ENCODE peak calls at places on chromosomes 3 and 15, in ten cellular contexts. One of them, this sample, is unnamed.

GRCh38 chr3:196399485-196399945 is 32.7 kb downstream of the UBXN7 start:
- DNase-seq in psoas muscle: no peak
- DNase-seq in mammary epithelial cell: peak
- DNase-seq in uterus: no peak
- DNase-seq in AG04449: no peak
- DNase-seq in astrocyte of the spinal cord: peak
- DNase-seq in neural progenitor cell: no peak
- DNase-seq in IMR-90: peak
- DNase-seq in GM23338: no peak
- DNase-seq in adipocyte: peak
- DNase-seq in this sample: peak

GRCh38 chr3:138097192-138097829 is 18.1 kb downstream of the DZIP1L start:
- DNase-seq in IMR-90: no peak
- DNase-seq in psoas muscle: no peak
- DNase-seq in neural progenitor cell: peak
- DNase-seq in GM23338: peak
- DNase-seq in mammary epithelial cell: no peak
- DNase-seq in AG04449: no peak
- DNase-seq in uterus: no peak
- DNase-seq in astrocyte of the spinal cord: no peak
- DNase-seq in adipocyte: no peak
- DNase-seq in this sample: no peak

GRCh38 chr15:41666353-41666920 is 6.2 kb downstream of the MGA start:
- DNase-seq in adipocyte: peak
- DNase-seq in uterus: no peak
- DNase-seq in psoas muscle: no peak
- DNase-seq in neural progenitor cell: no peak
- DNase-seq in AG04449: no peak
- DNase-seq in IMR-90: peak
- DNase-seq in GM23338: no peak
- DNase-seq in astrocyte of the spinal cord: peak
- DNase-seq in mammary epithelial cell: peak
- DNase-seq in this sample: no peak

GRCh38 chr15:48766196-48766595 is 44.7 kb downstream of the CEP152 start:
- DNase-seq in AG04449: no peak
- DNase-seq in psoas muscle: no peak
- DNase-seq in adipocyte: no peak
- DNase-seq in IMR-90: peak
- DNase-seq in GM23338: no peak
- DNase-seq in uterus: no peak
- DNase-seq in astrocyte of the spinal cord: peak
- DNase-seq in mammary epithelial cell: no peak
- DNase-seq in neural progenitor cell: no peak
- DNase-seq in this sample: peak

GRCh38 chr3:23495507-23495906 is 292.4 kb downstream of the UBE2E2 start:
- DNase-seq in IMR-90: peak
- DNase-seq in neural progenitor cell: no peak
- DNase-seq in astrocyte of the spinal cord: peak
- DNase-seq in psoas muscle: no peak
- DNase-seq in AG04449: no peak
- DNase-seq in GM23338: no peak
- DNase-seq in uterus: no peak
- DNase-seq in mammary epithelial cell: peak
- DNase-seq in adipocyte: no peak
- DNase-seq in this sample: no peak

GRCh38 chr3:127412578-127413317 is 124.9 kb upstream of the PRR20G start:
- DNase-seq in uterus: no peak
- DNase-seq in astrocyte of the spinal cord: no peak
- DNase-seq in GM23338: no peak
- DNase-seq in AG04449: no peak
- DNase-seq in IMR-90: no peak
- DNase-seq in neural progenitor cell: no peak
- DNase-seq in mammary epithelial cell: no peak
- DNase-seq in adipocyte: no peak
- DNase-seq in psoas muscle: no peak
- DNase-seq in this sample: no peak

GRCh38 chr3:14524311-14524711 is 15.8 kb downstream of the GRIP2 start:
- DNase-seq in astrocyte of the spinal cord: no peak
- DNase-seq in psoas muscle: peak
- DNase-seq in GM23338: no peak
- DNase-seq in adipocyte: no peak
- DNase-seq in neural progenitor cell: no peak
- DNase-seq in IMR-90: no peak
- DNase-seq in mammary epithelial cell: no peak
- DNase-seq in AG04449: no peak
- DNase-seq in uterus: no peak
- DNase-seq in this sample: no peak

GRCh38 chr15:74218172-74218885 is 15.7 kb upstream of the STRA6 start:
- DNase-seq in psoas muscle: no peak
- DNase-seq in astrocyte of the spinal cord: no peak
- DNase-seq in adipocyte: no peak
- DNase-seq in IMR-90: no peak
- DNase-seq in neural progenitor cell: no peak
- DNase-seq in AG04449: no peak
- DNase-seq in mammary epithelial cell: no peak
- DNase-seq in GM23338: no peak
- DNase-seq in uterus: no peak
- DNase-seq in this sample: no peak

GRCh38 chr15:67803996-67804843 is 21.1 kb upstream of the SKOR1 start:
- DNase-seq in adipocyte: no peak
- DNase-seq in IMR-90: no peak
- DNase-seq in neural progenitor cell: peak
- DNase-seq in psoas muscle: no peak
- DNase-seq in uterus: no peak
- DNase-seq in GM23338: peak
- DNase-seq in AG04449: no peak
- DNase-seq in astrocyte of the spinal cord: no peak
- DNase-seq in mammary epithelial cell: no peak
- DNase-seq in this sample: no peak

GRCh38 chr3:142270407-142270806 is 45.0 kb upstream of the GK5 start:
- DNase-seq in AG04449: no peak
- DNase-seq in psoas muscle: no peak
- DNase-seq in neural progenitor cell: no peak
- DNase-seq in GM23338: peak
- DNase-seq in mammary epithelial cell: no peak
- DNase-seq in IMR-90: no peak
- DNase-seq in adipocyte: no peak
- DNase-seq in astrocyte of the spinal cord: no peak
- DNase-seq in uterus: no peak
- DNase-seq in this sample: no peak

GRCh38 chr3:157135671-157136396 is 24.1 kb downstream of the CCNL1 start:
- DNase-seq in astrocyte of the spinal cord: peak
- DNase-seq in psoas muscle: no peak
- DNase-seq in adipocyte: no peak
- DNase-seq in uterus: peak
- DNase-seq in IMR-90: peak
- DNase-seq in AG04449: no peak
- DNase-seq in mammary epithelial cell: no peak
- DNase-seq in neural progenitor cell: no peak
- DNase-seq in GM23338: no peak
- DNase-seq in this sample: peak

GRCh38 chr15:78216276-78217229 is 17.8 kb downstream of the ACSBG1 start:
- DNase-seq in GM23338: no peak
- DNase-seq in psoas muscle: peak
- DNase-seq in mammary epithelial cell: peak
- DNase-seq in IMR-90: no peak
- DNase-seq in AG04449: no peak
- DNase-seq in neural progenitor cell: no peak
- DNase-seq in adipocyte: peak
- DNase-seq in uterus: no peak
- DNase-seq in astrocyte of the spinal cord: no peak
- DNase-seq in this sample: no peak

GRCh38 chr15:101264911-101265641 is 12.2 kb downstream of the SELENOS start:
- DNase-seq in AG04449: no peak
- DNase-seq in adipocyte: no peak
- DNase-seq in neural progenitor cell: no peak
- DNase-seq in psoas muscle: no peak
- DNase-seq in uterus: no peak
- DNase-seq in mammary epithelial cell: no peak
- DNase-seq in GM23338: no peak
- DNase-seq in astrocyte of the spinal cord: no peak
- DNase-seq in IMR-90: no peak
- DNase-seq in this sample: no peak

GRCh38 chr15:101266034-101266433 is 11.3 kb downstream of the SELENOS start:
- DNase-seq in mammary epithelial cell: no peak
- DNase-seq in IMR-90: peak
- DNase-seq in psoas muscle: peak
- DNase-seq in GM23338: no peak
- DNase-seq in uterus: no peak
- DNase-seq in astrocyte of the spinal cord: peak
- DNase-seq in AG04449: no peak
- DNase-seq in neural progenitor cell: no peak
- DNase-seq in adipocyte: no peak
- DNase-seq in this sample: no peak

GRCh38 chr15:101267320-101268104 is 9.8 kb downstream of the SELENOS start:
- DNase-seq in GM23338: peak
- DNase-seq in astrocyte of the spinal cord: peak
- DNase-seq in psoas muscle: peak
- DNase-seq in uterus: peak
- DNase-seq in adipocyte: no peak
- DNase-seq in neural progenitor cell: no peak
- DNase-seq in IMR-90: peak
- DNase-seq in mammary epithelial cell: peak
- DNase-seq in AG04449: peak
- DNase-seq in this sample: peak

GRCh38 chr15:101264011-101264410 is 12.2 kb upstream of the CHSY1 start:
- DNase-seq in uterus: no peak
- DNase-seq in mammary epithelial cell: no peak
- DNase-seq in IMR-90: peak
- DNase-seq in AG04449: no peak
- DNase-seq in neural progenitor cell: no peak
- DNase-seq in adipocyte: no peak
- DNase-seq in psoas muscle: no peak
- DNase-seq in astrocyte of the spinal cord: no peak
- DNase-seq in GM23338: no peak
- DNase-seq in this sample: no peak

DNA sequence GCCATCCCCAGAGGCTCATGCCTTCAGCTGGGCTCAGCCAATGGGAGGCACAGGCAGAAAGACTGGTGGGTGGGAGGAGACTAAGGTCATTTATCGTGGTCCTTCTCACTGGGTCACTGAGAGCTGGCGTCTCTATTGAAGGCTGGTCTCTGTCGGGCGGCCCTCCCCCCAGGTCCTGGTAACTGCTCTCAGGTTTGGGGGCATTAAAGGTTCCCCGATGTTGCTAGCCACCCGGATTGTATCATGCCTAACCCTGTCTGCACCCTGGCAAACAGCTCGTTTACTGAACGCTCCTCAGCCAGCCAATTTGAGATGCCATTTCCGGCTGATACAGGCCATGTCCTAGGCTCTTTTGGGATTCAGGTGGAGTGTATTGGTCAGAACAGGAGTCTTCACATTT is 10.5 kb downstream of the SELENOS start:
- DNase-seq in uterus: no peak
- DNase-seq in IMR-90: no peak
- DNase-seq in AG04449: no peak
- DNase-seq in adipocyte: no peak
- DNase-seq in GM23338: no peak
- DNase-seq in psoas muscle: no peak
- DNase-seq in neural progenitor cell: no peak
- DNase-seq in mammary epithelial cell: no peak
- DNase-seq in astrocyte of the spinal cord: no peak
- DNase-seq in this sample: no peak
- H3K4me3 ChIP-seq in uterus: no peak
- H3K4me3 ChIP-seq in IMR-90: no peak
- H3K4me3 ChIP-seq in AG04449: no peak
- H3K4me3 ChIP-seq in adipocyte: peak
- H3K4me3 ChIP-seq in GM23338: no peak
- H3K4me3 ChIP-seq in psoas muscle: no peak
- H3K4me3 ChIP-seq in neural progenitor cell: no peak
- H3K4me3 ChIP-seq in mammary epithelial cell: no peak
- H3K4me3 ChIP-seq in astrocyte of the spinal cord: no peak
- H3K4me3 ChIP-seq in this sample: no peak

DNA sequence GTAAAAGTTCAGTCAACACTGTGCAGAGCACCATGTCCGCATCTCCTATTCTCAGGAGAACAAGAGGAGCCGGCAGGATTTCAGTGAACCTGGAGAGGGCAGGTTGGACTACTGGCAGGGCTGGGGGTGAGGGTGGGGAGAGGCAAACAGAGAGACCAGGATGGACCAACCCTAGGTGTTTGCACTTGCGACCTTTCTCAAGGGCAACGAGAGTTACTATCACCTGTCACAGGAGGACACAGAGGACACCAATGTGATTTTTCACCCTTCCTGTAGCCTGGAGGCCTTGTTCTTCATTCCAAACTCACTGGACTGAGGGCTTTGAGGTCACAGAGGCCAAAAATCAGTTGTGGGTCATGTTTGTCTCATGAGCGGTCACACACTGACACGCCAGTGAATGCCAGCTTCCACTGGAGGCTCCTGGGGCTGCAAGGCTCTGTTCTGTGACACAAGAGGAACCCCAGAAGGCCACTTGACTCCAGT is 89.5 kb downstream of the CPN2 start:
- DNase-seq in uterus: no peak
- DNase-seq in mammary epithelial cell: no peak
- DNase-seq in psoas muscle: no peak
- DNase-seq in adipocyte: no peak
- DNase-seq in GM23338: no peak
- DNase-seq in astrocyte of the spinal cord: no peak
- DNase-seq in neural progenitor cell: no peak
- DNase-seq in IMR-90: no peak
- DNase-seq in AG04449: no peak
- DNase-seq in this sample: no peak
- H3K4me3 ChIP-seq in uterus: no peak
- H3K4me3 ChIP-seq in mammary epithelial cell: no peak
- H3K4me3 ChIP-seq in psoas muscle: no peak
- H3K4me3 ChIP-seq in adipocyte: no peak
- H3K4me3 ChIP-seq in GM23338: no peak
- H3K4me3 ChIP-seq in astrocyte of the spinal cord: no peak
- H3K4me3 ChIP-seq in neural progenitor cell: no peak
- H3K4me3 ChIP-seq in IMR-90: no peak
- H3K4me3 ChIP-seq in AG04449: no peak
- H3K4me3 ChIP-seq in this sample: no peak

GRCh38 chr3:123781138-123781537 is 103.0 kb downstream of the MYLK start:
- DNase-seq in neural progenitor cell: no peak
- DNase-seq in GM23338: peak
- DNase-seq in uterus: no peak
- DNase-seq in mammary epithelial cell: no peak
- DNase-seq in astrocyte of the spinal cord: no peak
- DNase-seq in psoas muscle: no peak
- DNase-seq in adipocyte: no peak
- DNase-seq in IMR-90: no peak
- DNase-seq in AG04449: no peak
- DNase-seq in this sample: no peak
- H3K4me3 ChIP-seq in neural progenitor cell: no peak
- H3K4me3 ChIP-seq in GM23338: no peak
- H3K4me3 ChIP-seq in uterus: no peak
- H3K4me3 ChIP-seq in mammary epithelial cell: no peak
- H3K4me3 ChIP-seq in astrocyte of the spinal cord: no peak
- H3K4me3 ChIP-seq in psoas muscle: no peak
- H3K4me3 ChIP-seq in adipocyte: no peak
- H3K4me3 ChIP-seq in IMR-90: no peak
- H3K4me3 ChIP-seq in AG04449: no peak
- H3K4me3 ChIP-seq in this sample: no peak

DNA sequence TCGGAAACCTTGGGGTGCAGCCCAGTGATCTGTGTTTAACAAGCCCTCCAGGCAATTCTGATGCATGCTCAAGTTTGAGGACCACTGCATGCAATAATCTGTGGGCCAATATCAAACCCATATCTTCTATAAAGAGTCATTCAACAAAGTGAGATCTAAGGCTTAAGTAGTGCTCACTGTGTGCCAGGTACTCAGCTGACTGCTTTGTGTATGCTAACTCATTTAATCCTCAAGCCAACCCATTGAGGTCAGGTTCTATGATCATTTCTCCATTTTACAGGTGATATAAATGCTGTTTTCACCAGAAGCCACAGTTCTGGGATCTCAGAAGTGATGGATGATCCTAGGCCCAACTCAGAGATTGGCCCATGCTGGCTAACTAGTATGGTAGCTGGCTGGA is 101.7 kb downstream of the SMAD6 start:
- DNase-seq in neural progenitor cell: no peak
- DNase-seq in GM23338: no peak
- DNase-seq in adipocyte: no peak
- DNase-seq in AG04449: no peak
- DNase-seq in uterus: no peak
- DNase-seq in astrocyte of the spinal cord: no peak
- DNase-seq in psoas muscle: no peak
- DNase-seq in mammary epithelial cell: no peak
- DNase-seq in IMR-90: no peak
- DNase-seq in this sample: no peak
- H3K4me3 ChIP-seq in neural progenitor cell: no peak
- H3K4me3 ChIP-seq in GM23338: no peak
- H3K4me3 ChIP-seq in adipocyte: peak
- H3K4me3 ChIP-seq in AG04449: no peak
- H3K4me3 ChIP-seq in uterus: no peak
- H3K4me3 ChIP-seq in astrocyte of the spinal cord: no peak
- H3K4me3 ChIP-seq in psoas muscle: no peak
- H3K4me3 ChIP-seq in mammary epithelial cell: no peak
- H3K4me3 ChIP-seq in IMR-90: no peak
- H3K4me3 ChIP-seq in this sample: no peak